ENCODE peak calls at places on chromosomes 16 and 17, in six cellular contexts. V is spleen, T is tibial artery, C is astrocyte of the cerebellum, E is AG04450, F is suprapubic skin. J is an unnamed sample.

GRCh38 chr17:48181653-48182052 is 74.1 kb downstream of the SNX11 start:
- DNase-seq in V (no peak), T (no peak), C (no peak), E (no peak), F (no peak), J (no peak)

GRCh38 chr17:78990349-78991016 is 10.8 kb upstream of the LGALS3BP start:
- DNase-seq in V (peak), T (no peak), C (no peak), E (no peak), F (peak), J (no peak)

GRCh38 chr16:15785386-15786059 is 71.3 kb downstream of the MYH11 start:
- DNase-seq in V (no peak), T (no peak), C (no peak), E (no peak), F (no peak), J (no peak)

GRCh38 chr17:7024402-7024785 is 1.5 kb downstream of the BCL6B start:
- DNase-seq in V (no peak), T (no peak), C (no peak), E (no peak), F (no peak), J (no peak)

GRCh38 chr17:2396568-2397246 is 4.2 kb downstream of the MNT start:
- DNase-seq in V (peak), T (peak), C (peak), E (peak), F (peak), J (peak)

GRCh38 chr16:68644715-68645493 is at the start of gene CDH3:
- DNase-seq in V (no peak), T (no peak), C (no peak), E (no peak), F (no peak), J (peak)

GRCh38 chr17:50144845-50145531 is 5.5 kb downstream of the PPP1R9B start:
- DNase-seq in V (no peak), T (no peak), C (no peak), E (no peak), F (peak), J (peak)

GRCh38 chr16:71956500-71956899 is 43.7 kb downstream of the PKD1L3 start:
- DNase-seq in V (no peak), T (no peak), C (no peak), E (no peak), F (no peak), J (no peak)

GRCh38 chr17:73313526-73314127 is 1.8 kb upstream of the CDC42EP4 start:
- DNase-seq in V (no peak), T (no peak), C (no peak), E (no peak), F (no peak), J (no peak)

GRCh38 chr17:70521821-70522256 is 352.5 kb downstream of the KCNJ2 start:
- DNase-seq in V (no peak), T (peak), C (peak), E (no peak), F (no peak), J (peak)

GRCh38 chr16:82629441-82630027 is 2.8 kb downstream of the CDH13 start:
- DNase-seq in V (no peak), T (no peak), C (peak), E (no peak), F (no peak), J (no peak)

GRCh38 chr16:84740596-84741071 is 40.8 kb downstream of the USP10 start:
- DNase-seq in V (no peak), T (no peak), C (no peak), E (no peak), F (no peak), J (no peak)

GRCh38 chr17:39365872-39366271 is 35.6 kb downstream of the FBXL20 start:
- DNase-seq in V (no peak), T (no peak), C (no peak), E (no peak), F (no peak), J (no peak)

GRCh38 chr16:22161999-22162657 is at the start of gene SDR42E2:
- DNase-seq in V (no peak), T (no peak), C (no peak), E (no peak), F (no peak), J (peak)

GRCh38 chr16:85781685-85782370 is 17.5 kb downstream of the EMC8 start:
- DNase-seq in V (no peak), T (no peak), C (peak), E (no peak), F (no peak), J (peak)

GRCh38 chr16:56048425-56049100 is 142.7 kb upstream of the GNAO1 start:
- DNase-seq in V (no peak), T (no peak), C (no peak), E (no peak), F (no peak), J (no peak)

GRCh38 chr17:43694081-43694870 is 32.6 kb upstream of the MEOX1 start:
- DNase-seq in V (peak), T (peak), C (peak), E (peak), F (peak), J (peak)

GRCh38 chr17:79925242-79925957 is 86.2 kb upstream of the CBX4 start:
- DNase-seq in V (peak), T (no peak), C (peak), E (no peak), F (no peak), J (peak)

GRCh38 chr17:69357701-69358100 is 30.8 kb upstream of the ABCA5 start:
- DNase-seq in V (no peak), T (no peak), C (no peak), E (no peak), F (no peak), J (no peak)

GRCh38 chr16:50279142-50279865 is 13.0 kb downstream of the ADCY7 start:
- DNase-seq in V (peak), T (peak), C (no peak), E (no peak), F (peak), J (peak)

GRCh38 chr17:3792481-3792880 is 8.5 kb downstream of the ITGAE start:
- DNase-seq in V (no peak), T (no peak), C (no peak), E (no peak), F (no peak), J (no peak)

GRCh38 chr16:70579648-70580630 is 56.3 kb downstream of the SF3B3 start:
- DNase-seq in V (peak), T (peak), C (no peak), E (no peak), F (peak), J (no peak)

DNA sequence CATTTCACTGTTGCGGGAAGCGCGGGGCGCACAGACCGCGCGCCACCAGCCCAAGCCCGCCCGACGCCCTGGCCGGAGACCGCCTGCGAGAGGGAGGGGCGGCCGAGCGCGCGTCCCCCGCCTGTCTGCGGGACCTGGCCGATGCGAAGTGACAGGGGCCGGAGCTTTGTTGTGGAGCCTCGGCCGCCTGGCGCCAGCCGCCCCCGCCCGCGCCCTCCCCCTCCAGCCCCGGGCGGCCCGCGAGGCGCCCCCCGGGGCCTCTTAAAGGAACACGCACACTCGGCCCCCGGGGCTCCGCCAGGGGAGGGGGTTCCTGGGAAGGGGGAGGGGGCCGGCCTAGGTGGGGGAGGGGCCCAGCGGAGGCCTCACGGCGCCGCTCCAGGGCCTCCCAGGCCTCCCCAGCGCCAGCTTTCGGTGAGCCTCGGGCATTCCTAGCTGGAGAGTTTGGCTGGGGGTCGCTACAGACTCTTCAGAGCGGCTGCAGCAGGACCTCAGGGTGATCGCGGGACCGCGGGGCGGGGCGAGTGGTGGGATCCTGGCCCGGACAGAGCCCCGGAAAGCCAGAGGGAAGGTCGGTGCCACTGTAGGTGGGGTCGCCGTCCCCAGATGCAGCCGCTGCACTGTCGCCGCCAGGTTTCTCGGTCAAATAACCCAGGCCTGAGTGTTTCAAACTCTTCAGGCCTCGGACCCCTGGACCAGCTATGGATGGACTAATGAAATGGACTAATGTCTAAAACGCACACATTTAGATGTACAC is 2.4 kb upstream of the TBX2 start:
- DNase-seq in V (no peak), T (no peak), C (no peak), E (no peak), F (no peak), J (no peak)
- H3K4me3 ChIP-seq in V (peak), T (peak), C (no peak), E (peak), F (peak), J (peak)

DNA sequence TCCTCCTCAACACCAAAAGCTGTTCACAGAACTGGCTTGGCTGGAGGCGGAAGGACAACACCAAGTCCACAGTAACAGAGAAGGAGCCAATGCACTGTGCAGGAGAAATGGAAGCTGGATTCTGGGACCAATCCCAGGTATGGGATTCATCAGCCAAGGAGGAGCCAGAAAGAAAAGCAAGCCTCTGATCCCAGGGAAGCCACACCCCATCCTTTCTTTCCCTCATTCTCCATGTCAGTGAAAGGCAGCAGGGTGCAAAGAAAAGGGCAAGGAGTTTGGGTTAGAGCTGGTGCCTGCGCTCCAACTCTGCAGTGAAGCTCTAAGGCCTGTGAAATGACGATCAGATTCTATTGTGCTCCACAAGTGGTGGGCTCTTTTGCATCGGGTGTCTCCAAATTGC is 11.0 kb downstream of the DCAKD start:
- DNase-seq in V (no peak), T (no peak), C (no peak), E (no peak), F (no peak), J (no peak)
- H3K4me3 ChIP-seq in V (no peak), T (no peak), C (no peak), E (no peak), F (no peak), J (no peak)

DNA sequence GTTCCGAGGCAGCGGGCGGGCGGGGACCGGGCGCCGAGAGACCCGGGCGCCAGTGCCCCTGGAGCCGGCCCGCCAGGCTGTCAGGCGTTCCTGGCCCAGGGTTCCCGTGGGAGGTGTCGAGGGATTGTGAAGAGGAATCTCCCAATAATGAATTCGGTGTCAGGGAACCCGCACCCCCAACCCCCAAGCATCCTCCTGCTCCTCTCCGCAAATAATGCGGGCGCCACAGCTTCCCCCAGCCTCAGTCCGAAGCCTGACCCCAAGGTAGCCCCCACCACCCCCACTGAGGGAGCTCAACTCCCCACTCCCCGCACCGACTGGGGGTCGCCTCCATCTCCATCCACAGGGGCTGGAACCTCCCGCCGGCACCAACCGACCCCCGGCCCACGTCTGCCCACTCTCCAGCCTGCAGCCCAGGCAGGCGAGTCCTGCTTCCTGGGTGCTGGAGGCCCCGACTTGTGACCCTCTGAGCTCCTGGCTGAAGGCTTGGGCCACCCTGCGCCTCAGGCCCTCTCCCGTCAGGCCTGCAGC is 641 bp upstream of the CASKIN1 start:
- DNase-seq in V (no peak), T (no peak), C (no peak), E (no peak), F (no peak), J (no peak)
- H3K4me3 ChIP-seq in V (peak), T (peak), C (no peak), E (no peak), F (peak), J (no peak)

DNA sequence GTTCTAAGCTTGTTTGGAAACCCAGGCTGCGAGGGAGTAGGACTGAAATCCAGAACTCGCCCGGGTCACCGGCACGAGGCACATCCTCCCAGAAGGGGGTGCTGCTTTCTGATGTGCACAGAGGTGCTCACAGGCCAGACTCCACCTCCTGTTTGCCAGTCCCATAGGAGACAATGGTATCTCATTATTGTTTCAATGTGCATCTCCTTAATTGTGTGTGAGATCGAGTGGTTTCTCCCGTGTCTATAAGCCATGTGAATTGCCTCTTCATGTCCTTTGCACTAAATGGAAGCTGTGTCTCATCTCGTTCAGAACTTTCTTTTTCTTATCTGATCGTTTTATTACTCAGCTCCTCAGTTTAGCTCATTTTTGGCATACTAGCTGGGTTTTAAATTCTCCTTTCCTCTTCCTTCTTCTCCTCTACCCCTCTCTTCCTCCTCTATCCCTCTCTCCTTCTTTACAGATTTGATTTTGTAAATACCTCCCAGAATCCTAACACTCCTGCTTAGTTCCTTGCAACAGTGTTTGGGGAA is 32.1 kb upstream of the PRKCB start:
- DNase-seq in V (peak), T (peak), C (no peak), E (no peak), F (no peak), J (peak)
- H3K4me3 ChIP-seq in V (no peak), T (no peak), C (no peak), E (no peak), F (no peak), J (no peak)

GRCh38 chr16:57540906-57541753 is 1.3 kb upstream of the ADGRG5 start:
- DNase-seq in V (peak), T (no peak), C (no peak), E (no peak), F (peak), J (no peak)

GRCh38 chr16:57540387-57540786 is 2.1 kb upstream of the ADGRG5 start:
- DNase-seq in V (peak), T (no peak), C (no peak), E (no peak), F (peak), J (no peak)

GRCh38 chr16:57541754-57542435 is 548 bp upstream of the ADGRG5 start:
- DNase-seq in V (peak), T (no peak), C (no peak), E (no peak), F (peak), J (peak)

GRCh38 chr16:57548424-57548823 is 6.0 kb downstream of the ADGRG5 start:
- DNase-seq in V (no peak), T (no peak), C (no peak), E (no peak), F (no peak), J (no peak)

DNA sequence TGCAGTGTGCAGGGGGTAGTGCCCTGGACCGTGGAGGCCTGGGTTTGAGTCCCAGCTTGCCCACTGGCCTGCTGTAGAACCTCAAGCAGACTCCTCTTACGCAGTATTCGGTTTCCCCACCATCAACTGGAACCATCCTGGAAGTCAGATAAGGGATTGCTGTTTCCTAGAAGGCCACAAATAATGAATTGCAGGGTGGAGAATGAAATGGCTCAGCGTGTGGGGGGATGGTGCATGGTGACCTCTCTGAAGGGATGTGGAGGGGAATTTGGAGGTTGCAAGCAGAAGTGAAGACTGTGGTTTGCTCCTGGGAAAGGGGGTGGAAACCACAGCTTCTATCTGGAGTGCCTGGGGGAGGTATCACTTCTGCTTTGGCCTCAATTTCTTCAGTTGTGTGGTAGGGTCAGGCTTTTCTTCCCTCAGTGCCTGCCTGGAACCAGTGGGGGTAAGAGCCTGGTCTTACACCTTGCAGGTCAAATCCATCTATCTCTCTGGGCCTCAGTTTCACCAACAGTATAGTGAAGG is 1.7 kb downstream of the ADGRG5 start:
- DNase-seq in V (peak), T (no peak), C (no peak), E (no peak), F (peak), J (no peak)
- H3K4me3 ChIP-seq in V (peak), T (no peak), C (no peak), E (no peak), F (no peak), J (no peak)

DNA sequence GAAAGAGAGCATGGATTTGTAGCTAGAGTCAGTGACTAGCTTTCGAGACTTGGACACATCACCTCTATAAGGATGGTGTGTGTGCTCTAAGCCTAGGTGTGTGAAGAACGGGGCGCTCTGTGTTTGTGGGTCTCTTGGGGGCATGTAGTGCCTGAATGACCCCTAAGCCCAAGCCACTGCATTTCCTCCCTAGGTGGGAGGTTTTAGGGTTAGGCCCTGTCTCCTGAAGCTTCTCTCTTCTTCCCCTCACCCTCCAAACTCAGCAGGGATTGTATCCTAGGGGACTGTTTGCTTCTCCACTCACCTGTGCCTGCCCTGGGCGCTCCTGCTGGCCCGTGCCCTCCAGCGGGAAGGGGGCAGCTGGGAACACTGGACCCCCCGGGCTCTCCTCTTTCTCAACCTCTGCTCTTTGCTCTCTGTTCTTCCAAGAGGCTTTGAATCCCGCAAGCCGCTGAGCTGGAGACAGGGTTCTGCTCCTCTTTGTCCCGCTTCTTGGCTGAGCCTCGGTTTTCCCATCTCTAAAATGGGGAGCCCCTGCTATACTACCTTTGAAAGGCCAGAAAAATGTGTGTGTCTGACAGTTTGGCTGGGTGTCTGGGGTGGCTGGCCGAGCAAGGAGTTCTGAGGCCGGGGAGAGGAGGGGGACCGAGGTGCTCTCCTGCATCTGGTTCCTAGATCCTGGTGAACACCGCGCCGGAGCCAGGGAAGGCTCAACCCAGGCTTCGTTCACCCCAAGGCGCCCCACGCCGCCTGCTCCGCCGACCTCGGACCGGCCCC is 810 bp downstream of the CYGB start:
- DNase-seq in V (no peak), T (no peak), C (no peak), E (no peak), F (no peak), J (peak)
- H3K4me3 ChIP-seq in V (peak), T (peak), C (peak), E (peak), F (peak), J (no peak)